ENCODE peak calls at places on chromosomes 3 and 15, in eight cellular contexts. One of them, this sample, is unnamed.

GRCh38 chr15:98580577-98580976 is 67.8 kb upstream of the IGF1R start:
- DNase-seq in activated naive CD8-positive, alpha-beta T cell treated with anti-CD3 and anti-CD28 coated beads, Interleukin-2, amount 50 U/mL, for 24 hours: no peak
- DNase-seq in choroid plexus epithelial cell: no peak
- DNase-seq in B cell: no peak
- DNase-seq in A172: no peak
- DNase-seq in Jurkat, Clone E6-1: no peak
- DNase-seq in IMR-90: no peak
- DNase-seq in transverse colon: no peak
- DNase-seq in this sample: no peak

GRCh38 chr3:58151637-58152036 is 59.1 kb downstream of the DNASE1L3 start:
- DNase-seq in Jurkat, Clone E6-1: no peak
- DNase-seq in B cell: no peak
- DNase-seq in A172: no peak
- DNase-seq in activated naive CD8-positive, alpha-beta T cell treated with anti-CD3 and anti-CD28 coated beads, Interleukin-2, amount 50 U/mL, for 24 hours: no peak
- DNase-seq in choroid plexus epithelial cell: no peak
- DNase-seq in transverse colon: no peak
- DNase-seq in IMR-90: no peak
- DNase-seq in this sample: no peak

GRCh38 chr3:45272828-45273470 is 46.9 kb upstream of the TMEM158 start:
- DNase-seq in choroid plexus epithelial cell: no peak
- DNase-seq in transverse colon: no peak
- DNase-seq in B cell: no peak
- DNase-seq in activated naive CD8-positive, alpha-beta T cell treated with anti-CD3 and anti-CD28 coated beads, Interleukin-2, amount 50 U/mL, for 24 hours: no peak
- DNase-seq in A172: no peak
- DNase-seq in IMR-90: no peak
- DNase-seq in Jurkat, Clone E6-1: no peak
- DNase-seq in this sample: no peak

GRCh38 chr3:62028236-62028635 is 345.1 kb downstream of the FEZF2 start:
- DNase-seq in IMR-90: no peak
- DNase-seq in choroid plexus epithelial cell: no peak
- DNase-seq in activated naive CD8-positive, alpha-beta T cell treated with anti-CD3 and anti-CD28 coated beads, Interleukin-2, amount 50 U/mL, for 24 hours: no peak
- DNase-seq in transverse colon: no peak
- DNase-seq in Jurkat, Clone E6-1: no peak
- DNase-seq in A172: no peak
- DNase-seq in B cell: no peak
- DNase-seq in this sample: no peak

GRCh38 chr3:58074997-58075396 is 66.8 kb downstream of the FLNB start:
- DNase-seq in A172: no peak
- DNase-seq in choroid plexus epithelial cell: no peak
- DNase-seq in transverse colon: no peak
- DNase-seq in IMR-90: no peak
- DNase-seq in B cell: no peak
- DNase-seq in Jurkat, Clone E6-1: peak
- DNase-seq in activated naive CD8-positive, alpha-beta T cell treated with anti-CD3 and anti-CD28 coated beads, Interleukin-2, amount 50 U/mL, for 24 hours: peak
- DNase-seq in this sample: peak

GRCh38 chr3:192845196-192845855 is 72.3 kb downstream of the MB21D2 start:
- DNase-seq in activated naive CD8-positive, alpha-beta T cell treated with anti-CD3 and anti-CD28 coated beads, Interleukin-2, amount 50 U/mL, for 24 hours: no peak
- DNase-seq in transverse colon: no peak
- DNase-seq in B cell: no peak
- DNase-seq in choroid plexus epithelial cell: peak
- DNase-seq in A172: peak
- DNase-seq in IMR-90: peak
- DNase-seq in Jurkat, Clone E6-1: no peak
- DNase-seq in this sample: no peak

GRCh38 chr3:186839874-186840641 is 2.5 kb upstream of the ADIPOQ start:
- DNase-seq in Jurkat, Clone E6-1: no peak
- DNase-seq in IMR-90: no peak
- DNase-seq in activated naive CD8-positive, alpha-beta T cell treated with anti-CD3 and anti-CD28 coated beads, Interleukin-2, amount 50 U/mL, for 24 hours: no peak
- DNase-seq in A172: no peak
- DNase-seq in B cell: no peak
- DNase-seq in choroid plexus epithelial cell: peak
- DNase-seq in transverse colon: no peak
- DNase-seq in this sample: no peak

GRCh38 chr3:139518926-139519842 is 20.4 kb downstream of the RBP1 start:
- DNase-seq in B cell: no peak
- DNase-seq in Jurkat, Clone E6-1: no peak
- DNase-seq in activated naive CD8-positive, alpha-beta T cell treated with anti-CD3 and anti-CD28 coated beads, Interleukin-2, amount 50 U/mL, for 24 hours: no peak
- DNase-seq in transverse colon: no peak
- DNase-seq in choroid plexus epithelial cell: no peak
- DNase-seq in IMR-90: no peak
- DNase-seq in A172: no peak
- DNase-seq in this sample: no peak

GRCh38 chr3:23685484-23686258 is 120.1 kb upstream of the UBE2E1 start:
- DNase-seq in transverse colon: peak
- DNase-seq in activated naive CD8-positive, alpha-beta T cell treated with anti-CD3 and anti-CD28 coated beads, Interleukin-2, amount 50 U/mL, for 24 hours: no peak
- DNase-seq in A172: peak
- DNase-seq in choroid plexus epithelial cell: peak
- DNase-seq in IMR-90: peak
- DNase-seq in B cell: no peak
- DNase-seq in Jurkat, Clone E6-1: no peak
- DNase-seq in this sample: peak

GRCh38 chr3:36393563-36393962 is 13.3 kb downstream of the STAC start:
- DNase-seq in choroid plexus epithelial cell: peak
- DNase-seq in B cell: no peak
- DNase-seq in transverse colon: no peak
- DNase-seq in IMR-90: no peak
- DNase-seq in A172: no peak
- DNase-seq in activated naive CD8-positive, alpha-beta T cell treated with anti-CD3 and anti-CD28 coated beads, Interleukin-2, amount 50 U/mL, for 24 hours: no peak
- DNase-seq in Jurkat, Clone E6-1: no peak
- DNase-seq in this sample: no peak

GRCh38 chr15:96316953-96317629 is 13.4 kb upstream of the NR2F2 start:
- DNase-seq in B cell: no peak
- DNase-seq in choroid plexus epithelial cell: no peak
- DNase-seq in Jurkat, Clone E6-1: no peak
- DNase-seq in activated naive CD8-positive, alpha-beta T cell treated with anti-CD3 and anti-CD28 coated beads, Interleukin-2, amount 50 U/mL, for 24 hours: no peak
- DNase-seq in A172: no peak
- DNase-seq in IMR-90: no peak
- DNase-seq in transverse colon: no peak
- DNase-seq in this sample: no peak

GRCh38 chr3:64166584-64167155 is 58.6 kb downstream of the PRICKLE2 start:
- DNase-seq in B cell: no peak
- DNase-seq in A172: peak
- DNase-seq in IMR-90: no peak
- DNase-seq in activated naive CD8-positive, alpha-beta T cell treated with anti-CD3 and anti-CD28 coated beads, Interleukin-2, amount 50 U/mL, for 24 hours: no peak
- DNase-seq in choroid plexus epithelial cell: peak
- DNase-seq in transverse colon: no peak
- DNase-seq in Jurkat, Clone E6-1: no peak
- DNase-seq in this sample: peak

GRCh38 chr15:68990755-68991500 is 23.6 kb upstream of the NOX5 start:
- DNase-seq in choroid plexus epithelial cell: no peak
- DNase-seq in activated naive CD8-positive, alpha-beta T cell treated with anti-CD3 and anti-CD28 coated beads, Interleukin-2, amount 50 U/mL, for 24 hours: no peak
- DNase-seq in B cell: no peak
- DNase-seq in transverse colon: no peak
- DNase-seq in IMR-90: no peak
- DNase-seq in A172: no peak
- DNase-seq in Jurkat, Clone E6-1: no peak
- DNase-seq in this sample: no peak

GRCh38 chr15:62567501-62567900 is 402.4 kb upstream of the C2CD4B start:
- DNase-seq in B cell: no peak
- DNase-seq in transverse colon: no peak
- DNase-seq in activated naive CD8-positive, alpha-beta T cell treated with anti-CD3 and anti-CD28 coated beads, Interleukin-2, amount 50 U/mL, for 24 hours: no peak
- DNase-seq in IMR-90: no peak
- DNase-seq in Jurkat, Clone E6-1: no peak
- DNase-seq in A172: no peak
- DNase-seq in choroid plexus epithelial cell: no peak
- DNase-seq in this sample: no peak

GRCh38 chr3:186653984-186654383 is 11.8 kb upstream of the HRG start:
- DNase-seq in IMR-90: no peak
- DNase-seq in choroid plexus epithelial cell: no peak
- DNase-seq in transverse colon: no peak
- DNase-seq in Jurkat, Clone E6-1: no peak
- DNase-seq in B cell: no peak
- DNase-seq in activated naive CD8-positive, alpha-beta T cell treated with anti-CD3 and anti-CD28 coated beads, Interleukin-2, amount 50 U/mL, for 24 hours: no peak
- DNase-seq in A172: no peak
- DNase-seq in this sample: peak

GRCh38 chr15:29820802-29821160 is 1.5 kb downstream of the TJP1 start:
- DNase-seq in Jurkat, Clone E6-1: no peak
- DNase-seq in choroid plexus epithelial cell: no peak
- DNase-seq in A172: no peak
- DNase-seq in IMR-90: peak
- DNase-seq in activated naive CD8-positive, alpha-beta T cell treated with anti-CD3 and anti-CD28 coated beads, Interleukin-2, amount 50 U/mL, for 24 hours: no peak
- DNase-seq in B cell: no peak
- DNase-seq in transverse colon: no peak
- DNase-seq in this sample: peak

GRCh38 chr3:56494679-56495322 is 26.5 kb upstream of the ERC2 start:
- DNase-seq in A172: peak
- DNase-seq in activated naive CD8-positive, alpha-beta T cell treated with anti-CD3 and anti-CD28 coated beads, Interleukin-2, amount 50 U/mL, for 24 hours: peak
- DNase-seq in transverse colon: peak
- DNase-seq in choroid plexus epithelial cell: peak
- DNase-seq in Jurkat, Clone E6-1: peak
- DNase-seq in IMR-90: peak
- DNase-seq in B cell: peak
- DNase-seq in this sample: peak

GRCh38 chr15:70024521-70024920 is 73.2 kb downstream of the TLE3 start:
- DNase-seq in choroid plexus epithelial cell: no peak
- DNase-seq in A172: no peak
- DNase-seq in Jurkat, Clone E6-1: no peak
- DNase-seq in activated naive CD8-positive, alpha-beta T cell treated with anti-CD3 and anti-CD28 coated beads, Interleukin-2, amount 50 U/mL, for 24 hours: no peak
- DNase-seq in transverse colon: no peak
- DNase-seq in IMR-90: no peak
- DNase-seq in B cell: no peak
- DNase-seq in this sample: no peak

GRCh38 chr15:38683382-38684242 is 119.0 kb upstream of the RASGRP1 start:
- DNase-seq in B cell: peak
- DNase-seq in activated naive CD8-positive, alpha-beta T cell treated with anti-CD3 and anti-CD28 coated beads, Interleukin-2, amount 50 U/mL, for 24 hours: peak
- DNase-seq in transverse colon: peak
- DNase-seq in A172: peak
- DNase-seq in choroid plexus epithelial cell: peak
- DNase-seq in Jurkat, Clone E6-1: peak
- DNase-seq in IMR-90: peak
- DNase-seq in this sample: peak

GRCh38 chr3:54008099-54008498 is 114.3 kb upstream of the CACNA2D3 start:
- DNase-seq in choroid plexus epithelial cell: no peak
- DNase-seq in A172: no peak
- DNase-seq in IMR-90: no peak
- DNase-seq in activated naive CD8-positive, alpha-beta T cell treated with anti-CD3 and anti-CD28 coated beads, Interleukin-2, amount 50 U/mL, for 24 hours: no peak
- DNase-seq in Jurkat, Clone E6-1: no peak
- DNase-seq in transverse colon: no peak
- DNase-seq in B cell: no peak
- DNase-seq in this sample: no peak

This sample was measured in SW480.